ENCODE peak calls at places on chromosomes 12 and 14, in six cellular contexts. K, F, R, Y, A and Z are unnamed samples.

GRCh38 chr12:40336573-40337199 is 111.9 kb downstream of the LRRK2 start:
- DNase-seq in K (peak; percentile 4), F (no peak), R (no peak), Y (no peak), A (peak; percentile 21), Z (peak; percentile 37)

GRCh38 chr12:67154876-67155275 is 114.3 kb upstream of the CAND1 start:
- DNase-seq in K (no peak), F (no peak), R (no peak), Y (no peak), A (no peak), Z (no peak)

GRCh38 chr12:78470354-78471195 is 394.0 kb upstream of the SYT1 start:
- DNase-seq in K (peak; percentile 53), F (no peak), R (no peak), Y (no peak), A (peak; percentile 42), Z (peak; percentile 15)

GRCh38 chr14:69548566-69548965 is 26.1 kb downstream of the CCDC177 start:
- DNase-seq in K (no peak), F (no peak), R (no peak), Y (no peak), A (no peak), Z (no peak)

GRCh38 chr14:100078997-100079561 is 13.9 kb downstream of the EVL start:
- DNase-seq in K (peak; percentile 73), F (peak; percentile 74), R (peak; percentile 47), Y (no peak), A (peak; percentile 43), Z (no peak)

GRCh38 chr14:96632363-96632758 is 130.2 kb downstream of the PAPOLA start:
- DNase-seq in K (no peak), F (no peak), R (no peak), Y (no peak), A (no peak), Z (no peak)

GRCh38 chr12:28578833-28579252 is 388.6 kb downstream of the CCDC91 start:
- DNase-seq in K (peak; percentile 60), F (no peak), R (no peak), Y (no peak), A (peak; percentile 30), Z (peak; percentile 8)

GRCh38 chr14:25406818-25407217 is 356.9 kb upstream of the STXBP6 start:
- DNase-seq in K (peak; percentile 1), F (no peak), R (no peak), Y (no peak), A (peak; percentile 28), Z (no peak)

GRCh38 chr14:44736326-44736725 is 225.4 kb downstream of the KLHL28 start:
- DNase-seq in K (peak; percentile 31), F (no peak), R (no peak), Y (no peak), A (peak; percentile 48), Z (no peak)

GRCh38 chr12:9910716-9911421 is 21.3 kb downstream of the CLEC2A start:
- DNase-seq in K (no peak), F (no peak), R (no peak), Y (no peak), A (no peak), Z (no peak)

GRCh38 chr14:104680806-104681688 is 8.4 kb upstream of the INF2 start:
- DNase-seq in K (peak; percentile 84), F (no peak), R (peak; percentile 87), Y (peak; percentile 74), A (peak; percentile 77), Z (peak; percentile 72)

GRCh38 chr12:112488257-112488926 is 69.6 kb downstream of the PTPN11 start:
- DNase-seq in K (no peak), F (no peak), R (no peak), Y (no peak), A (no peak), Z (no peak)

GRCh38 chr12:124740691-124741137 is 123.0 kb downstream of the SCARB1 start:
- DNase-seq in K (peak; percentile 72), F (no peak), R (peak; percentile 78), Y (peak; percentile 52), A (peak; percentile 41), Z (peak; percentile 49)

GRCh38 chr12:11166300-11166699 is 4.7 kb upstream of the SMIM10L1 start:
- DNase-seq in K (no peak), F (no peak), R (no peak), Y (no peak), A (no peak), Z (no peak)

GRCh38 chr14:61256826-61257468 is 24.2 kb downstream of the TMEM30B start:
- DNase-seq in K (no peak), F (no peak), R (no peak), Y (no peak), A (no peak), Z (no peak)

GRCh38 chr12:79534029-79534867 is 156.5 kb downstream of the PAWR start:
- DNase-seq in K (peak; percentile 77), F (no peak), R (no peak), Y (no peak), A (peak; percentile 34), Z (no peak)

GRCh38 chr12:84550518-84550917 is 362.1 kb downstream of the SLC6A15 start:
- DNase-seq in K (no peak), F (no peak), R (no peak), Y (no peak), A (no peak), Z (no peak)

GRCh38 chr14:71322660-71323250 is 415.5 kb downstream of the PCNX1 start:
- DNase-seq in K (peak; percentile 56), F (no peak), R (no peak), Y (peak; percentile 45), A (peak; percentile 73), Z (peak; percentile 26)
- H3K27ac ChIP-seq in K (no peak overlapping the region), F (no peak overlapping the region), R (no peak overlapping the region), Y (peak overlapping the region; percentile 99), A (no peak overlapping the region), Z (no peak overlapping the region)

DNA sequence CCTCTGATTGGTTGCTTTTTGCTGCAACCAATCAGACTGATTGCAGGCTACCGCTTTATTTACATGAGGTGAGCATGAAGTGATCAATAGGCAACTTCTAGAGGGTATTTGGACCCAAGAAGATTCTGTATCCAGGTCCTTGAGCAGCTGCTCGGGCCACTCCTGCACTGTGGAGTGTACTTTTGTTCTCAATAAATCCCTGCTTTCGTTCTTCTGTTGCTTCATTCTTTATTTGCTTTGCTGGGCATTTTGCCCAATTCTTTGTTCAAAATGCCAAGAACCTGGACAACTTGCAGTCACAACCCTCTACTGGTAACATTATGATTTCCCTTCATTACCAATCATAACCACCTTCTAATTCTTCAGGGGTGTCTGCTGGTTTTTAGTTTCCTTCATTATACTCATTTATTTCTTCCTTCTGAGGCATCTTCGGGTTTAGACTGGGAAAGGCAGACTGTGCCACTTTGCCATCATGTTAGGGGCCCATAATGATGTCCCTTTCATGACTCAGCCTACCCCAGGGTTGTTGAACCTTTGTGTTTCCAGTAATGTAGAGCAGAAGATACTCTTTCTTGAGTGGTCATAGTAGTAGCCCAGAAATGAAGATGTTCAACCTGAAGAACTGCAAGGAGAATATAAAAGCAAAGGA is 43.4 kb upstream of the LIMA1 start:
- DNase-seq in K (peak; percentile 64), F (no peak), R (peak; percentile 54), Y (peak; percentile 74), A (peak; percentile 81), Z (no peak)
- TF ChIP-seq CTCF in K (no peak), F (no peak), R (no peak), Y (no peak), A (no peak), Z (no peak)

GRCh38 chr12:402127-402456 is 648 bp downstream of the CCDC77 start:
- DNase-seq in K (peak; percentile 26), F (no peak), R (no peak), Y (no peak), A (peak; percentile 45), Z (no peak)
- H3K27ac ChIP-seq in K (peak overlapping the region; percentile 40), F (no peak overlapping the region), R (no peak overlapping the region), Y (peak overlapping the region; percentile 59), A (peak overlapping the region; percentile 79), Z (peak overlapping the region; percentile 76)

GRCh38 chr12:109625131-109625559 is 51.6 kb downstream of the MVK start:
- DNase-seq in K (peak; percentile 40), F (no peak), R (no peak), Y (peak; percentile 53), A (peak; percentile 20), Z (peak; percentile 20)
- TF ChIP-seq CTCF in K (no peak), F (no peak), R (no peak), Y (no peak), A (no peak), Z (no peak)

DNA sequence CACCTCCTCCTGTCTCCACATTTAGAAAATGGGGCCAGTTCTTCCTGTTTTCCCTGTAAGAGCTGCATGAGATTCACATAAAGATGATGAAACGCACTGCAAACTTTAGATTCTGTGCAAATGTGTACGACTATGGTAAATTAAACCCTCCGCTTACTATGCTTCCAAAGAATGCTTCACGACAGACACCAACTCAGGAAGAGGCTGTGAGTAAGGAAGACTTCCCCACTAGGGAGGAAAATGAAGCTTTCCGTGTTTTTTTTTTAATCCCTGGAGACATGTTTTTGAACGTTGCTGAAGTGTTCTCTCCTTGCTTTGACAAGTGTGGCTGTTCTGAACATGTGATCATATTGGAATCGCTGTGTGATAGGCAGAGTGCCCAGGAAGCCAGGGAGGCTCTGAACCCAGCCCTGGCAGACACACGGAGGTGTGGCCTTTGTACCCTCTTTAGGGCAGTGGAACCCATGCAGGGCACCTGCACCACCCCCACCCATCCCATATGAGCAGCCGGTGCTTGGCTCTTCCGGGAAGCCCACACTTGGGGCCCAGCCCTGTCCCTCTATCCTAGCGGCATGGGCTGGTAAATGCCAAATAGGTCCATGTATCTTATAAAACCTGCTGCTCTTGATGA is 7.5 kb upstream of the SYNE3 start:
- DNase-seq in K (no peak), F (no peak), R (peak; percentile 56), Y (peak; percentile 54), A (peak; percentile 83), Z (no peak)
- H3K27ac ChIP-seq in K (peak overlapping the region; percentile 24), F (peak overlapping the region; percentile 59), R (peak overlapping the region; percentile 51), Y (peak overlapping the region; percentile 94), A (no peak overlapping the region), Z (no peak overlapping the region)

GRCh38 chr14:51219473-51220448 is 20.3 kb upstream of the TMX1 start:
- DNase-seq in K (peak; percentile 30), F (no peak), R (no peak), Y (no peak), A (peak; percentile 65), Z (peak; percentile 26)
- TF ChIP-seq CTCF in K (peak; percentile 62), F (peak; percentile 3), R (peak; percentile 46), Y (peak; percentile 76), A (peak; percentile 66), Z (peak; percentile 77)

DNA sequence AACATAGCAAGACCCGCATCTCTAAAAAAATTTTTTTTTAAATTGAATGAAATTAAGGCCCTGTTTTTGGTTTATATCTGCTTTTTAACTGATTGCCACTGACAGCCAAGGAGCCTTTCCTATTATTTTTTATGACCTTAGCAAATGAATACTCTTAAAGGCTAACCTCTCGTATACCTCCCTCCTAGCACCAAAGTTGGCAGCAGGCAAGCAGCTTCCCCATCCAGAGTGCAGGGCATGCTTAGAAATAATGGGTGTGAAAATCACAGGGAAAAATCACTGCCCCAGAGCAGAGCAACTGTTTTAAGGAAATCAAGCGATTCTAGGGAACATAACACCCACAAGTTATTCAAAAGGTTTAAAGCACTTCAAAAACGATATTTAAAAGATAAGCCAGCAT is 20.7 kb downstream of the HAL start:
- DNase-seq in K (no peak), F (no peak), R (no peak), Y (no peak), A (no peak), Z (no peak)
- H3K27ac ChIP-seq in K (no peak overlapping the region), F (no peak overlapping the region), R (no peak overlapping the region), Y (no peak overlapping the region), A (no peak overlapping the region), Z (no peak overlapping the region)